ENCODE peak calls at places on chromosomes 13 and 19, in five cellular contexts. A is left cardiac atrium; I is CD4-positive, CD25-positive, alpha-beta regulatory T cell; E is sciatic nerve; Y is A549. H is an unnamed sample.

GRCh38 chr13:24693862-24694471 is 13.8 kb downstream of the ATP12A start:
- ATAC-seq in A (peak), I (peak), E (peak), Y (peak), H (peak)

GRCh38 chr19:23882493-23882892 is 32.2 kb upstream of the ZNF726 start:
- ATAC-seq in A (no peak), I (no peak), E (no peak), Y (no peak), H (no peak)

GRCh38 chr19:5996102-5996501 is 18.2 kb upstream of the RANBP3 start:
- ATAC-seq in A (no peak), I (no peak), E (no peak), Y (no peak), H (no peak)

GRCh38 chr13:40784540-40784939 is 4.9 kb upstream of the SLC25A15 start:
- ATAC-seq in A (no peak), I (no peak), E (no peak), Y (no peak), H (no peak)

GRCh38 chr13:80654638-80655249 is 313.8 kb upstream of the SPRY2 start:
- ATAC-seq in A (peak), I (no peak), E (peak), Y (no peak), H (no peak)

GRCh38 chr19:39310558-39311311 is 9.9 kb downstream of the LRFN1 start:
- ATAC-seq in A (no peak), I (no peak), E (no peak), Y (peak), H (no peak)

GRCh38 chr13:102369303-102369702 is 32.5 kb downstream of the FGF14 start:
- ATAC-seq in A (no peak), I (no peak), E (no peak), Y (no peak), H (no peak)

GRCh38 chr19:4229179-4229931 is at the start of gene EBI3:
- ATAC-seq in A (peak), I (peak), E (peak), Y (peak), H (peak)

GRCh38 chr19:58009301-58009665 is 6.7 kb upstream of the ZNF606 start:
- ATAC-seq in A (no peak), I (no peak), E (peak), Y (no peak), H (no peak)

GRCh38 chr13:22828081-22828480 is 352.7 kb upstream of the SGCG start:
- ATAC-seq in A (no peak), I (no peak), E (no peak), Y (no peak), H (no peak)

GRCh38 chr19:41530761-41531301 is 45.1 kb upstream of the CEACAM21 start:
- ATAC-seq in A (peak), I (no peak), E (peak), Y (peak), H (no peak)

GRCh38 chr13:19685445-19685844 is 52.0 kb downstream of the MPHOSPH8 start:
- ATAC-seq in A (no peak), I (no peak), E (no peak), Y (peak), H (peak)

GRCh38 chr19:18321729-18322091 is 1.2 kb downstream of the LSM4 start:
- ATAC-seq in A (no peak), I (no peak), E (no peak), Y (no peak), H (no peak)

GRCh38 chr13:26759907-26760834 is at the start of gene GPR12:
- ATAC-seq in A (no peak), I (no peak), E (no peak), Y (no peak), H (peak)

GRCh38 chr19:10412257-10412977 is 7.9 kb upstream of the PDE4A start:
- ATAC-seq in A (no peak), I (peak), E (no peak), Y (no peak), H (no peak)

GRCh38 chr13:112791662-112792440 is 102.0 kb downstream of the ATP11A start:
- ATAC-seq in A (no peak), I (no peak), E (no peak), Y (no peak), H (no peak)

GRCh38 chr13:45301263-45301662 is 39.7 kb downstream of the TPT1 start:
- ATAC-seq in A (no peak), I (no peak), E (no peak), Y (no peak), H (no peak)

GRCh38 chr19:12093777-12094176 is 29.2 kb downstream of the ZNF844 start:
- ATAC-seq in A (no peak), I (no peak), E (no peak), Y (no peak), H (no peak)

GRCh38 chr13:26605845-26606244 is 48.4 kb downstream of the WASF3 start:
- ATAC-seq in A (no peak), I (no peak), E (no peak), Y (peak), H (peak)

GRCh38 chr13:41554626-41555386 is 97.5 kb downstream of the RGCC start:
- ATAC-seq in A (no peak), I (peak), E (no peak), Y (no peak), H (no peak)

GRCh38 chr13:39350461-39350881 is 252.5 kb downstream of the LHFPL6 start:
- ATAC-seq in A (peak), I (no peak), E (no peak), Y (no peak), H (no peak)

GRCh38 chr13:33363328-33363727 is 77.8 kb upstream of the STARD13 start:
- ATAC-seq in A (peak), I (no peak), E (peak), Y (no peak), H (no peak)

GRCh38 chr19:11106477-11106876 is 17.2 kb downstream of the LDLR start:
- ATAC-seq in A (peak), I (no peak), E (no peak), Y (no peak), H (no peak)

GRCh38 chr13:97302611-97303010 is 80.5 kb downstream of the MBNL2 start:
- ATAC-seq in A (peak), I (no peak), E (no peak), Y (no peak), H (no peak)

GRCh38 chr13:74070065-74070464 is 64.1 kb downstream of the KLF12 start:
- ATAC-seq in A (no peak), I (peak), E (no peak), Y (no peak), H (no peak)

GRCh38 chr13:52949044-52949443 is 79.6 kb upstream of the OLFM4 start:
- ATAC-seq in A (no peak), I (no peak), E (no peak), Y (no peak), H (no peak)

GRCh38 chr13:27621116-27621365 is 651 bp upstream of the POLR1D start:
- ATAC-seq in A (no peak), I (no peak), E (no peak), Y (no peak), H (peak)

GRCh38 chr19:768424-768823 is 17.5 kb downstream of the MISP start:
- ATAC-seq in A (peak), I (no peak), E (peak), Y (peak), H (peak)

GRCh38 chr13:66974889-66975288 is 255.2 kb downstream of the PCDH9 start:
- ATAC-seq in A (no peak), I (no peak), E (no peak), Y (no peak), H (no peak)

GRCh38 chr13:46469064-46469463 is 82.0 kb upstream of the RUBCNL start:
- ATAC-seq in A (no peak), I (no peak), E (no peak), Y (no peak), H (peak)

GRCh38 chr13:31240921-31241320 is 41.1 kb downstream of the B3GLCT start:
- ATAC-seq in A (no peak), I (no peak), E (no peak), Y (no peak), H (no peak)

GRCh38 chr13:20422362-20422761 is 103.3 kb downstream of the CRYL1 start:
- ATAC-seq in A (no peak), I (no peak), E (no peak), Y (no peak), H (no peak)

GRCh38 chr13:57326532-57326931 is 159.5 kb downstream of the PRR20E start:
- ATAC-seq in A (no peak), I (no peak), E (no peak), Y (no peak), H (no peak)

GRCh38 chr13:58594978-58595600 is 963.5 kb downstream of the PCDH17 start:
- ATAC-seq in A (peak), I (no peak), E (no peak), Y (no peak), H (no peak)

GRCh38 chr19:48683349-48683748 is 10.5 kb upstream of the NTN5 start:
- ATAC-seq in A (peak), I (no peak), E (peak), Y (no peak), H (no peak)

GRCh38 chr13:70708744-70709143 is 600.5 kb upstream of the KLHL1 start:
- ATAC-seq in A (no peak), I (no peak), E (no peak), Y (no peak), H (no peak)

GRCh38 chr13:112725346-112726017 is 35.6 kb downstream of the ATP11A start:
- ATAC-seq in A (peak), I (peak), E (peak), Y (peak), H (no peak)

GRCh38 chr13:20301391-20302071 is 69.4 kb upstream of the GJB6 start:
- ATAC-seq in A (peak), I (no peak), E (peak), Y (no peak), H (peak)

GRCh38 chr19:50051964-50052363 is 26.2 kb downstream of the ZNF473 start:
- ATAC-seq in A (no peak), I (no peak), E (no peak), Y (no peak), H (no peak)

GRCh38 chr19:2636142-2636896 is 66.2 kb downstream of the GNG7 start:
- ATAC-seq in A (no peak), I (no peak), E (no peak), Y (peak), H (peak)

H was measured in SK-N-SH treated with all-trans-retinoic acid at 6 μM for 48 hours.